ENCODE peak calls at places on chromosomes 13 and 19, in six cellular contexts. One of them, this sample, is unnamed.

GRCh38 chr13:39599842-39600241 is 3.2 kb downstream of the LHFPL6 start:
- DNase-seq in adrenal gland: no peak
- DNase-seq in IMR-90: peak
- DNase-seq in upper lobe of right lung: no peak
- DNase-seq in omental fat pad: no peak
- DNase-seq in lower lobe of right lung: no peak
- DNase-seq in this sample: no peak

GRCh38 chr13:47087841-47088240 is 191.0 kb upstream of the HTR2A start:
- DNase-seq in lower lobe of right lung: no peak
- DNase-seq in upper lobe of right lung: no peak
- DNase-seq in adrenal gland: no peak
- DNase-seq in IMR-90: peak
- DNase-seq in omental fat pad: no peak
- DNase-seq in this sample: no peak

GRCh38 chr13:25682221-25682620 is 310.4 kb downstream of the ATP8A2 start:
- DNase-seq in upper lobe of right lung: no peak
- DNase-seq in adrenal gland: no peak
- DNase-seq in omental fat pad: no peak
- DNase-seq in lower lobe of right lung: no peak
- DNase-seq in IMR-90: no peak
- DNase-seq in this sample: no peak

GRCh38 chr19:18319591-18320135 is 3.2 kb downstream of the LSM4 start:
- DNase-seq in IMR-90: no peak
- DNase-seq in omental fat pad: no peak
- DNase-seq in upper lobe of right lung: no peak
- DNase-seq in lower lobe of right lung: peak
- DNase-seq in adrenal gland: no peak
- DNase-seq in this sample: no peak

GRCh38 chr19:2428027-2428690 is 773 bp upstream of the TIMM13 start:
- DNase-seq in adrenal gland: peak
- DNase-seq in IMR-90: peak
- DNase-seq in lower lobe of right lung: peak
- DNase-seq in omental fat pad: no peak
- DNase-seq in upper lobe of right lung: peak
- DNase-seq in this sample: no peak

GRCh38 chr13:74289861-74290260 is 155.7 kb upstream of the KLF12 start:
- DNase-seq in upper lobe of right lung: no peak
- DNase-seq in lower lobe of right lung: no peak
- DNase-seq in adrenal gland: no peak
- DNase-seq in IMR-90: no peak
- DNase-seq in omental fat pad: no peak
- DNase-seq in this sample: no peak

GRCh38 chr19:8515317-8515716 is 1.4 kb upstream of the ZNF414 start:
- DNase-seq in lower lobe of right lung: peak
- DNase-seq in adrenal gland: no peak
- DNase-seq in IMR-90: no peak
- DNase-seq in omental fat pad: no peak
- DNase-seq in upper lobe of right lung: peak
- DNase-seq in this sample: no peak

GRCh38 chr19:38209671-38210457 is 14.2 kb downstream of the DPF1 start:
- DNase-seq in adrenal gland: peak
- DNase-seq in lower lobe of right lung: peak
- DNase-seq in upper lobe of right lung: peak
- DNase-seq in omental fat pad: no peak
- DNase-seq in IMR-90: peak
- DNase-seq in this sample: no peak

GRCh38 chr13:30479154-30479553 is 13.4 kb upstream of the HMGB1 start:
- DNase-seq in adrenal gland: no peak
- DNase-seq in upper lobe of right lung: no peak
- DNase-seq in IMR-90: no peak
- DNase-seq in lower lobe of right lung: no peak
- DNase-seq in omental fat pad: no peak
- DNase-seq in this sample: no peak

GRCh38 chr19:1796395-1797142 is 15.5 kb downstream of the ATP8B3 start:
- DNase-seq in upper lobe of right lung: no peak
- DNase-seq in lower lobe of right lung: no peak
- DNase-seq in IMR-90: no peak
- DNase-seq in adrenal gland: no peak
- DNase-seq in omental fat pad: no peak
- DNase-seq in this sample: no peak

GRCh38 chr13:113990321-113990837 is 16.5 kb upstream of the C13orf46 start:
- DNase-seq in omental fat pad: no peak
- DNase-seq in IMR-90: no peak
- DNase-seq in upper lobe of right lung: peak
- DNase-seq in lower lobe of right lung: no peak
- DNase-seq in adrenal gland: no peak
- DNase-seq in this sample: no peak

GRCh38 chr19:438416-438958 is 22.3 kb downstream of the SHC2 start:
- DNase-seq in upper lobe of right lung: no peak
- DNase-seq in lower lobe of right lung: no peak
- DNase-seq in IMR-90: no peak
- DNase-seq in omental fat pad: no peak
- DNase-seq in adrenal gland: no peak
- DNase-seq in this sample: no peak

GRCh38 chr19:33639034-33639681 is 17.4 kb downstream of the CHST8 start:
- DNase-seq in adrenal gland: no peak
- DNase-seq in IMR-90: no peak
- DNase-seq in omental fat pad: no peak
- DNase-seq in lower lobe of right lung: peak
- DNase-seq in upper lobe of right lung: peak
- DNase-seq in this sample: no peak

DNA sequence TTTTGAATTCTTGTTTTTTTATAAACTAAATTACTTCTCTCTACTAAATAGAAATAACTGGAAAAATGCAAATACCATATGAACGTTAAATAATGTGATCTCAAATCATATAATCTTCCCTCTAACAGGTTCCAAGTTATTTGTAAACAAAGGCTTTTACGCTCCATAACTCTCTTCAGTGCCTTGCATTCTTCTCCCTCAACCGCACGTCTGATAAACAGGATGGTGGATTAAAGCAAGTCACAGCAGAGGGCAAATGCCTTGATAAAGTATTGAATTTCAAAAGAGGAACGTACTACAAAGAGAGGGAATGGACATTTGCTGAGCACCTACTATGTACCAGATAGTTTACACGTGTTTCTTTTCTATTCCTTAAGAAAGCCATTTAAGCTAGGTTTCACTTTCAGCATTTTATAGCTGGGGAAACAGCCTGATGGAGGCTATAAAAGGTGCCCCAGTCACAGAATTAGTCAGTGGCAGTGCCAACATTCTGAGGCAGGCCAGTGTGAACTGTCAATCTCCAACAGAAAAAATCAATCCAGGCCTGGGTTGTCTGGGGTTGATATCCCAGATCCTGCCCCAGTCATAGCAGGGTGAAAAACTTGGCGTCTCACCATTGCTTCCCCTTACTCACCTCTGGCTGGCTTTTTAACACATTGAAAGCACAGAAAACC is 15.8 kb downstream of the MRPS31 start:
- DNase-seq in IMR-90: no peak
- DNase-seq in adrenal gland: no peak
- DNase-seq in upper lobe of right lung: no peak
- DNase-seq in omental fat pad: no peak
- DNase-seq in lower lobe of right lung: no peak
- DNase-seq in this sample: no peak
- TF ChIP-seq CTCF in IMR-90: no peak
- TF ChIP-seq CTCF in adrenal gland: no peak
- TF ChIP-seq CTCF in upper lobe of right lung: no peak
- TF ChIP-seq CTCF in omental fat pad: no peak
- TF ChIP-seq CTCF in lower lobe of right lung: no peak
- TF ChIP-seq CTCF in this sample: no peak

DNA sequence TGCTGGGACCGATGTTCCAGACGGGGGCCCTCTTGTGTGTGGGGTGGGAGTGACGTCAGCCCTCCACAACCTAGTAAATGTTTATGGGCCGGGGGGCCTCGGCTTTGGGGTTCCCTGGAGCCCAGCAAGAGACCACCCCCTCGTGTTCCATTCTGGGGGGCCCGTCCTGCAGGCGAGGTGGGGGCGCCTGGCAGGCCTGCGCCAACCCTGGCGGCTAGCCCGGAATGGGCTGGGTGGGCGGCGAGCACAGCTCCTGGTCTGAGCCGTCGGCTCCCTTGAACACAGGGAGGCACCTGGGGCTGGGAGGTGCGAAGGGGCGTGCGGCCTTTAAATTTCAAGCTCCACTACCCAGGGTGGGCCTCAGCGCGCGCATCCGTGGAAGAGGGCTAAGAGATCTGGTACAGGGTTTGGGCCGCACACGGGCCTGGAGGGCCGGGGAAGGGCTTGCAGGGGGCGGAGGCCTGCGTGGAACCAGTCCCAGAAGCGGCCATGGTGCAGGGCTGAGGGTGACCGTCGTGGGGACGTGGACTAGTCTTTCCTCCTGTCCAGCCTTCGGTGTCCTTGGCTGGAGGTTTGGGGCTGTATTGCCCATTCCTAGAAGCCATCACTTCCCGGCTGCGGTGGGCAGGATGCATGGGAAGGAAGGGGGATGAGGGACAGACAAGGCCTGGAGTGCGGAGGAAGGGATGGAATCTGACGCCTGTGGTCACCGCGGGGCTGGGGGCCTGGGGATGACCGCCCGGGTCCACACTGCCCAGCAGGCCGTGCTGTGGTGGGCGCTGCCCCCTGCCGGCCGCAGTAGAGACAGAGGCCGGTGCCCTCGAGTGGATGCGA is 11.4 kb downstream of the NDUFA11 start:
- DNase-seq in upper lobe of right lung: no peak
- DNase-seq in IMR-90: peak
- DNase-seq in adrenal gland: peak
- DNase-seq in lower lobe of right lung: peak
- DNase-seq in omental fat pad: no peak
- DNase-seq in this sample: peak
- TF ChIP-seq CTCF in upper lobe of right lung: peak
- TF ChIP-seq CTCF in IMR-90: peak
- TF ChIP-seq CTCF in adrenal gland: peak
- TF ChIP-seq CTCF in lower lobe of right lung: peak
- TF ChIP-seq CTCF in omental fat pad: peak
- TF ChIP-seq CTCF in this sample: peak

GRCh38 chr13:80957019-80957650 is 616.2 kb upstream of the SPRY2 start:
- DNase-seq in omental fat pad: no peak
- DNase-seq in adrenal gland: no peak
- DNase-seq in lower lobe of right lung: no peak
- DNase-seq in IMR-90: no peak
- DNase-seq in upper lobe of right lung: no peak
- DNase-seq in this sample: no peak
- TF ChIP-seq CTCF in omental fat pad: no peak
- TF ChIP-seq CTCF in adrenal gland: no peak
- TF ChIP-seq CTCF in lower lobe of right lung: no peak
- TF ChIP-seq CTCF in IMR-90: no peak
- TF ChIP-seq CTCF in upper lobe of right lung: no peak
- TF ChIP-seq CTCF in this sample: no peak

GRCh38 chr19:50464348-50464747 is 12.0 kb upstream of the EMC10 start:
- DNase-seq in omental fat pad: no peak
- DNase-seq in upper lobe of right lung: no peak
- DNase-seq in IMR-90: no peak
- DNase-seq in lower lobe of right lung: no peak
- DNase-seq in adrenal gland: no peak
- DNase-seq in this sample: no peak

GRCh38 chr19:50467566-50467965 is 8.7 kb upstream of the EMC10 start:
- DNase-seq in lower lobe of right lung: no peak
- DNase-seq in upper lobe of right lung: no peak
- DNase-seq in adrenal gland: no peak
- DNase-seq in IMR-90: no peak
- DNase-seq in omental fat pad: no peak
- DNase-seq in this sample: no peak

GRCh38 chr19:50462970-50463369 is 13.3 kb upstream of the EMC10 start:
- DNase-seq in omental fat pad: no peak
- DNase-seq in lower lobe of right lung: no peak
- DNase-seq in adrenal gland: no peak
- DNase-seq in upper lobe of right lung: no peak
- DNase-seq in IMR-90: no peak
- DNase-seq in this sample: no peak

GRCh38 chr19:50465000-50465399 is 11.3 kb upstream of the EMC10 start:
- DNase-seq in upper lobe of right lung: no peak
- DNase-seq in omental fat pad: no peak
- DNase-seq in IMR-90: no peak
- DNase-seq in adrenal gland: no peak
- DNase-seq in lower lobe of right lung: no peak
- DNase-seq in this sample: no peak

GRCh38 chr19:50465986-50466771 is 10.1 kb upstream of the EMC10 start:
- DNase-seq in adrenal gland: no peak
- DNase-seq in upper lobe of right lung: peak
- DNase-seq in IMR-90: no peak
- DNase-seq in lower lobe of right lung: peak
- DNase-seq in omental fat pad: no peak
- DNase-seq in this sample: peak
- TF ChIP-seq CTCF in adrenal gland: no peak
- TF ChIP-seq CTCF in upper lobe of right lung: no peak
- TF ChIP-seq CTCF in IMR-90: peak
- TF ChIP-seq CTCF in lower lobe of right lung: no peak
- TF ChIP-seq CTCF in omental fat pad: no peak
- TF ChIP-seq CTCF in this sample: peak

GRCh38 chr19:45477216-45477615 is 9.4 kb downstream of the FOSB start:
- DNase-seq in IMR-90: no peak
- DNase-seq in lower lobe of right lung: no peak
- DNase-seq in upper lobe of right lung: no peak
- DNase-seq in omental fat pad: no peak
- DNase-seq in adrenal gland: no peak
- DNase-seq in this sample: no peak

GRCh38 chr19:45474191-45474940 is 6.6 kb downstream of the FOSB start:
- DNase-seq in upper lobe of right lung: no peak
- DNase-seq in IMR-90: peak
- DNase-seq in adrenal gland: no peak
- DNase-seq in lower lobe of right lung: no peak
- DNase-seq in omental fat pad: no peak
- DNase-seq in this sample: no peak

GRCh38 chr19:45476349-45476717 is 8.5 kb downstream of the FOSB start:
- DNase-seq in upper lobe of right lung: no peak
- DNase-seq in omental fat pad: no peak
- DNase-seq in adrenal gland: no peak
- DNase-seq in IMR-90: peak
- DNase-seq in lower lobe of right lung: no peak
- DNase-seq in this sample: no peak

GRCh38 chr19:45474941-45475516 is 7.2 kb downstream of the FOSB start:
- DNase-seq in IMR-90: peak
- DNase-seq in lower lobe of right lung: no peak
- DNase-seq in omental fat pad: no peak
- DNase-seq in upper lobe of right lung: no peak
- DNase-seq in adrenal gland: no peak
- DNase-seq in this sample: no peak

GRCh38 chr19:45475537-45476348 is 7.9 kb downstream of the FOSB start:
- DNase-seq in IMR-90: peak
- DNase-seq in adrenal gland: no peak
- DNase-seq in omental fat pad: no peak
- DNase-seq in lower lobe of right lung: no peak
- DNase-seq in upper lobe of right lung: no peak
- DNase-seq in this sample: no peak
- TF ChIP-seq CTCF in IMR-90: no peak
- TF ChIP-seq CTCF in adrenal gland: no peak
- TF ChIP-seq CTCF in omental fat pad: no peak
- TF ChIP-seq CTCF in lower lobe of right lung: no peak
- TF ChIP-seq CTCF in upper lobe of right lung: no peak
- TF ChIP-seq CTCF in this sample: no peak

GRCh38 chr13:24540236-24541126 is 27.9 kb upstream of the PARP4 start:
- DNase-seq in adrenal gland: no peak
- DNase-seq in IMR-90: no peak
- DNase-seq in upper lobe of right lung: no peak
- DNase-seq in omental fat pad: no peak
- DNase-seq in lower lobe of right lung: peak
- DNase-seq in this sample: peak
- TF ChIP-seq CTCF in adrenal gland: no peak
- TF ChIP-seq CTCF in IMR-90: peak
- TF ChIP-seq CTCF in upper lobe of right lung: no peak
- TF ChIP-seq CTCF in omental fat pad: no peak
- TF ChIP-seq CTCF in lower lobe of right lung: peak
- TF ChIP-seq CTCF in this sample: peak

This sample was measured in Calu3.